ENCODE peak calls at places on chromosomes 4 and X, in seven cellular contexts. M is ACHN; Y is mesenteric fat pad; K is HFF-Myc; U is amygdala; E is central memory CD8-positive, alpha-beta T cell; F is stimulated activated CD4-positive, alpha-beta T cell treated with anti-CD3 and anti-CD28 coated beads, Interleukin-1b, Interleukin-23, amount 100 ng/mL, for 4 hours. C is an unnamed sample.

GRCh38 chr4:99998062-99998880 is 48.2 kb upstream of the H2AZ1 start:
- DNase-seq in F (no peak), M (peak; percentile 30), U (no peak), Y (no peak), E (no peak), K (no peak), C (peak; percentile 18)

GRCh38 chr4:104896623-104897296 is 249.9 kb upstream of the TET2 start:
- DNase-seq in K (no peak), Y (no peak), U (peak; percentile 1), F (no peak), E (no peak), M (no peak), C (no peak)

GRCh38 chrX:29215251-29215650 is 628.0 kb downstream of the IL1RAPL1 start:
- DNase-seq in F (no peak), K (no peak), U (no peak), E (no peak), Y (no peak), M (no peak), C (no peak)

GRCh38 chr4:158809611-158810486 is 41.0 kb downstream of the FNIP2 start:
- DNase-seq in E (no peak), U (no peak), M (peak; percentile 77), Y (no peak), K (peak; percentile 72), F (no peak), C (peak; percentile 44)

GRCh38 chrX:136193771-136194170 is 46.4 kb downstream of the FHL1 start:
- DNase-seq in M (no peak), U (no peak), K (no peak), F (no peak), E (no peak), Y (no peak), C (no peak)

GRCh38 chrX:107715331-107716044 is 60.1 kb downstream of the TSC22D3 start:
- DNase-seq in Y (peak; percentile 79), K (no peak), M (no peak), U (peak; percentile 16), F (no peak), E (peak; percentile 18), C (peak; percentile 24)

GRCh38 chrX:139832728-139833309 is 100.0 kb downstream of the ATP11C start:
- DNase-seq in Y (no peak), E (no peak), U (no peak), K (no peak), M (no peak), F (no peak), C (no peak)

GRCh38 chr4:94548571-94548970 is 96.8 kb downstream of the PDLIM5 start:
- DNase-seq in U (no peak), E (no peak), M (peak; percentile 48), K (no peak), Y (no peak), F (no peak), C (no peak)

GRCh38 chr4:152310223-152310622 is 225.7 kb downstream of the FBXW7 start:
- DNase-seq in K (peak; percentile 83), Y (no peak), U (no peak), F (no peak), M (peak; percentile 60), E (no peak), C (peak; percentile 31)

GRCh38 chrX:37785569-37785968 is 5.7 kb downstream of the CYBB start:
- DNase-seq in E (no peak), U (no peak), K (no peak), F (no peak), M (no peak), Y (no peak), C (no peak)

GRCh38 chrX:46849933-46850332 is 13.1 kb downstream of the RP2 start:
- DNase-seq in U (no peak), F (no peak), M (no peak), K (no peak), Y (no peak), E (no peak), C (no peak)

C was measured in hepatic stellate cell.